ENCODE peak calls at places on chromosomes 3 and 15, in four cellular contexts. H, M, F and X are unnamed samples.

GRCh38 chr3:15958692-15959433 is 161.1 kb upstream of the ANKRD28 start:
- DNase-seq in H (no peak), M (no peak), F (no peak), X (no peak)

GRCh38 chr15:61106044-61106834 is 122.9 kb downstream of the RORA start:
- DNase-seq in H (no peak), M (no peak), F (no peak), X (no peak)

GRCh38 chr3:119632829-119633228 is 27.6 kb downstream of the POPDC2 start:
- DNase-seq in H (no peak), M (no peak), F (no peak), X (no peak)

GRCh38 chr15:73052679-73053397 is 575 bp downstream of the NEO1 start:
- DNase-seq in H (no peak), M (no peak), F (peak), X (peak)

GRCh38 chr3:56131976-56132590 is 336.2 kb downstream of the ERC2 start:
- DNase-seq in H (no peak), M (no peak), F (no peak), X (no peak)

GRCh38 chr3:73925045-73925444 is 300.3 kb upstream of the PDZRN3 start:
- DNase-seq in H (no peak), M (no peak), F (no peak), X (no peak)

GRCh38 chr3:53493997-53494791 is at the start of gene CACNA1D:
- DNase-seq in H (no peak), M (peak), F (peak), X (no peak)

GRCh38 chr15:60651155-60651554 is 172.2 kb upstream of the ICE2 start:
- DNase-seq in H (no peak), M (no peak), F (peak), X (no peak)

GRCh38 chr15:73341886-73342600 is 26.7 kb downstream of the HCN4 start:
- DNase-seq in H (no peak), M (no peak), F (peak), X (no peak)

GRCh38 chr3:126546013-126546412 is 12.7 kb downstream of the C3orf22 start:
- DNase-seq in H (peak), M (no peak), F (no peak), X (no peak)

GRCh38 chr3:146680602-146681001 is 75.5 kb upstream of the PLSCR5 start:
- DNase-seq in H (no peak), M (no peak), F (no peak), X (no peak)

GRCh38 chr3:48187579-48188265 is 495 bp downstream of the CDC25A start:
- DNase-seq in H (no peak), M (no peak), F (peak), X (peak)

GRCh38 chr15:78995921-78996780 is 51.3 kb upstream of the CTSH start:
- DNase-seq in H (no peak), M (no peak), F (no peak), X (no peak)

GRCh38 chr15:62135532-62136134 is 29.5 kb downstream of the C2CD4B start:
- DNase-seq in H (no peak), M (no peak), F (no peak), X (no peak)

GRCh38 chr3:97882975-97883598 is 61.3 kb downstream of the CRYBG3 start:
- DNase-seq in H (no peak), M (no peak), F (no peak), X (no peak)

GRCh38 chr3:41674449-41674848 is 287.5 kb downstream of the ULK4 start:
- DNase-seq in H (no peak), M (no peak), F (no peak), X (no peak)

GRCh38 chr15:75648156-75649000 is 666 bp downstream of the SNX33 start:
- DNase-seq in H (no peak), M (no peak), F (no peak), X (peak)

GRCh38 chr3:31462050-31462569 is 70.6 kb upstream of the STT3B start:
- DNase-seq in H (peak), M (no peak), F (peak), X (no peak)

GRCh38 chr3:108588616-108589015 is 622 bp downstream of the CIP2A start:
- DNase-seq in H (no peak), M (no peak), F (no peak), X (no peak)

GRCh38 chr15:52710050-52710709 is 31.0 kb upstream of the ATOSA start:
- DNase-seq in H (no peak), M (no peak), F (no peak), X (no peak)

GRCh38 chr3:136513367-136513766 is 238.8 kb downstream of the STAG1 start:
- DNase-seq in H (no peak), M (no peak), F (no peak), X (no peak)

GRCh38 chr15:75452968-75453702 is 1.6 kb upstream of the SIN3A start:
- DNase-seq in H (peak), M (no peak), F (peak), X (peak)

GRCh38 chr3:123803521-123803920 is 80.6 kb downstream of the MYLK start:
- DNase-seq in H (no peak), M (no peak), F (no peak), X (no peak)

GRCh38 chr15:63085289-63085688 is 36.4 kb upstream of the LACTB start:
- DNase-seq in H (no peak), M (no peak), F (no peak), X (no peak)

GRCh38 chr3:56633602-56634371 is 49.3 kb downstream of the TASOR start:
- DNase-seq in H (no peak), M (no peak), F (no peak), X (no peak)

GRCh38 chr15:88331291-88331690 is 74.8 kb upstream of the NTRK3 start:
- DNase-seq in H (no peak), M (no peak), F (peak), X (peak)

GRCh38 chr3:159764211-159765024 is 224.2 kb upstream of the IL12A start:
- DNase-seq in H (no peak), M (no peak), F (no peak), X (peak)

GRCh38 chr3:15071699-15072098 is 6.6 kb upstream of the MRPS25 start:
- DNase-seq in H (no peak), M (no peak), F (no peak), X (no peak)